ENCODE peak calls at places on chromosome 18, in six cellular contexts. E, R, V, S, G and T are unnamed samples.

GRCh38 chr18:54647176-54647575 is 56.1 kb downstream of the DYNAP start:
- DNase-seq in E (peak; percentile 11), R (peak; percentile 4), V (peak; percentile 15), S (peak; percentile 10), G (peak; percentile 13), T (peak; percentile 67)

GRCh38 chr18:2009957-2010697 is 561.2 kb downstream of the METTL4 start:
- DNase-seq in E (no peak), R (no peak), V (no peak), S (no peak), G (no peak), T (no peak)

GRCh38 chr18:39806519-39806918 is 2148.5 kb upstream of the PIK3C3 start:
- DNase-seq in E (no peak), R (no peak), V (no peak), S (no peak), G (peak; percentile 24), T (peak; percentile 33)

GRCh38 chr18:43542016-43542415 is 264.7 kb upstream of the SYT4 start:
- DNase-seq in E (no peak), R (no peak), V (no peak), S (no peak), G (no peak), T (peak; percentile 4)

GRCh38 chr18:35355140-35355618 is 11.0 kb upstream of the ZNF24 start:
- DNase-seq in E (peak; percentile 58), R (peak; percentile 83), V (peak; percentile 66), S (peak; percentile 63), G (peak; percentile 81), T (peak; percentile 96)

GRCh38 chr18:53909668-53910067 is 314.8 kb downstream of the MBD2 start:
- DNase-seq in E (no peak), R (peak; percentile 1), V (peak; percentile 7), S (no peak), G (peak; percentile 4), T (peak; percentile 92)

GRCh38 chr18:31581498-31582197 is 10.0 kb upstream of the TTR start:
- DNase-seq in E (no peak), R (peak; percentile 18), V (no peak), S (peak; percentile 58), G (peak; percentile 86), T (peak; percentile 66)

GRCh38 chr18:66124394-66124793 is 373.6 kb downstream of the CDH7 start:
- DNase-seq in E (no peak), R (no peak), V (no peak), S (no peak), G (no peak), T (peak; percentile 31)

GRCh38 chr18:23627325-23627724 is 35.4 kb downstream of the ANKRD29 start:
- DNase-seq in E (no peak), R (peak; percentile 91), V (no peak), S (no peak), G (peak; percentile 70), T (no peak)

GRCh38 chr18:34661464-34662087 is 48.5 kb upstream of the DTNA start:
- DNase-seq in E (peak; percentile 61), R (peak; percentile 51), V (no peak), S (peak; percentile 13), G (peak; percentile 68), T (peak; percentile 91)

GRCh38 chr18:56235061-56235772 is 403.2 kb downstream of the TXNL1 start:
- DNase-seq in E (peak; percentile 46), R (no peak), V (no peak), S (no peak), G (no peak), T (no peak)
- H3K4me3 ChIP-seq in E (no peak overlapping the region), R (no peak overlapping the region), V (no peak overlapping the region), S (no peak overlapping the region), G (no peak overlapping the region), T (no peak overlapping the region)

GRCh38 chr18:49491534-49491856 is 4.5 kb upstream of the C18orf32 start:
- DNase-seq in E (no peak), R (no peak), V (no peak), S (no peak), G (no peak), T (no peak)
- H3K4ac ChIP-seq in E (no peak overlapping the region), R (peak overlapping the region; percentile 94), V (no peak overlapping the region), S (peak overlapping the region; percentile 99), G (peak overlapping the region; percentile 81), T (no peak overlapping the region)

GRCh38 chr18:3450358-3451107 is 561 bp downstream of the TGIF1 start:
- DNase-seq in E (peak; percentile 23), R (peak; percentile 73), V (no peak), S (peak; percentile 38), G (peak; percentile 82), T (no peak)

GRCh38 chr18:3448845-3449701 is 899 bp upstream of the TGIF1 start:
- DNase-seq in E (peak; percentile 57), R (peak; percentile 90), V (no peak), S (peak; percentile 97), G (peak; percentile 98), T (peak; percentile 91)

GRCh38 chr18:3449702-3450357 is at the start of gene TGIF1:
- DNase-seq in E (peak; percentile 79), R (peak; percentile 77), V (no peak), S (peak; percentile 69), G (peak; percentile 86), T (peak; percentile 95)

GRCh38 chr18:3447035-3447894 is 2.7 kb upstream of the TGIF1 start:
- DNase-seq in E (no peak), R (peak; percentile 62), V (no peak), S (peak; percentile 39), G (peak; percentile 76), T (peak; percentile 91)

GRCh38 chr18:3447895-3448844 is 1.8 kb upstream of the TGIF1 start:
- DNase-seq in E (peak; percentile 97), R (peak; percentile 96), V (peak; percentile 92), S (peak; percentile 99), G (peak; percentile 99), T (peak; percentile 99)
- H3K23ac ChIP-seq in E (peak overlapping the region; percentile 99), R (peak overlapping the region; percentile 92), V (no peak overlapping the region), S (no peak overlapping the region), G (no peak overlapping the region), T (peak overlapping the region; percentile 83)

DNA sequence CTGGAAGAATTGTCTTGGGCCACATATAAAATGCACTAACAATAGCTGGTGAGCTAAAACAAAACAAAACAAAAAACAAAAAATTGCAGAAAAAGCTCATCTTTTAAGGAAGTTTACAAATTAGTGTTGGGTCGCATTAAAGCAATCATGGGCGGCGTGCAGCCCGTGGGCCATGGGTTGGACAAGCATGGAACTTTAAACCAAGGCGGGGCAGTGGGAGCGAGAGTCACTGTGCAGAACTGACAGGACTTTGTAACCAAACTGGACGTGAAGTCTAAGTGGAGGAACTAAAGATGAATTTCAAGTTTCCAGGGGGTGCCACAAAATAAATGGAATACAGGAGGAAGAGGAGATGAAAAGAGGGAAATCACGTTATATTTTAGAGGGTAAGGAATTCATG is 80.7 kb downstream of the PSMG2 start:
- DNase-seq in E (no peak), R (no peak), V (no peak), S (no peak), G (no peak), T (no peak)
- H3K4me3 ChIP-seq in E (no peak overlapping the region), R (no peak overlapping the region), V (no peak overlapping the region), S (no peak overlapping the region), G (no peak overlapping the region), T (no peak overlapping the region)

GRCh38 chr18:46262856-46263255 is 158.7 kb downstream of the HAUS1 start:
- DNase-seq in E (no peak), R (no peak), V (no peak), S (no peak), G (no peak), T (peak; percentile 32)
- H3K4ac ChIP-seq in E (no peak overlapping the region), R (peak overlapping the region; percentile 77), V (peak overlapping the region; percentile 9), S (no peak overlapping the region), G (no peak overlapping the region), T (no peak overlapping the region)

GRCh38 chr18:77526962-77527361 is 277.3 kb downstream of the GALR1 start:
- DNase-seq in E (no peak), R (no peak), V (no peak), S (no peak), G (no peak), T (no peak)
- H3K23ac ChIP-seq in E (peak overlapping the region; percentile 69), R (no peak overlapping the region), V (no peak overlapping the region), S (peak overlapping the region; percentile 89), G (no peak overlapping the region), T (no peak overlapping the region)

GRCh38 chr18:76487782-76488181 is 7.3 kb downstream of the ZNF516 start:
- DNase-seq in E (no peak), R (no peak), V (no peak), S (no peak), G (no peak), T (peak; percentile 58)

GRCh38 chr18:76487076-76487475 is 8.0 kb downstream of the ZNF516 start:
- DNase-seq in E (no peak), R (peak; percentile 51), V (no peak), S (no peak), G (peak; percentile 50), T (no peak)

GRCh38 chr18:76489081-76489480 is 6.0 kb downstream of the ZNF516 start:
- DNase-seq in E (no peak), R (peak; percentile 27), V (no peak), S (no peak), G (no peak), T (no peak)

GRCh38 chr18:76486600-76486999 is 8.4 kb downstream of the ZNF516 start:
- DNase-seq in E (no peak), R (no peak), V (no peak), S (no peak), G (no peak), T (no peak)

GRCh38 chr18:76488190-76488589 is 6.9 kb downstream of the ZNF516 start:
- DNase-seq in E (no peak), R (peak; percentile 52), V (no peak), S (no peak), G (no peak), T (no peak)
- H3K4me3 ChIP-seq in E (no peak overlapping the region), R (no peak overlapping the region), V (peak overlapping the region; percentile 4), S (no peak overlapping the region), G (no peak overlapping the region), T (no peak overlapping the region)

GRCh38 chr18:9838144-9838877 is 47.5 kb upstream of the TXNDC2 start:
- DNase-seq in E (peak; percentile 61), R (no peak), V (peak; percentile 33), S (peak; percentile 94), G (peak; percentile 87), T (peak; percentile 99)
- H3K4ac ChIP-seq in E (no peak overlapping the region), R (no peak overlapping the region), V (no peak overlapping the region), S (no peak overlapping the region), G (no peak overlapping the region), T (no peak overlapping the region)